ENCODE peak calls at places on chromosomes 11 and 22, in nine cellular contexts. P is naive thymus-derived CD4-positive, alpha-beta T cell; R is posterior cingulate gyrus; E is substantia nigra; I is AG04450; U is NB4; Q is GM19239; L is midbrain; A is amygdala. J is an unnamed sample.

GRCh38 chr22:43883012-43883661 is 8.7 kb downstream of the PNPLA5 start:
- DNase-seq in P (peak), R (no peak), E (no peak), I (no peak), U (peak), Q (peak), L (no peak), A (no peak), J (no peak)

GRCh38 chr11:36391062-36391461 is 95.0 kb downstream of the PRR5L start:
- DNase-seq in P (no peak), R (no peak), E (no peak), I (no peak), U (peak), Q (no peak), L (peak), A (no peak), J (no peak)

GRCh38 chr11:122656073-122656630 is 630 bp downstream of the UBASH3B start:
- DNase-seq in P (peak), R (peak), E (no peak), I (no peak), U (peak), Q (peak), L (peak), A (peak), J (no peak)

GRCh38 chr22:49815641-49816071 is 12.0 kb downstream of the BRD1 start:
- DNase-seq in P (no peak), R (no peak), E (no peak), I (no peak), U (no peak), Q (no peak), L (no peak), A (no peak), J (no peak)

GRCh38 chr22:50398698-50399648 is 55.8 kb downstream of the PPP6R2 start:
- DNase-seq in P (no peak), R (no peak), E (no peak), I (no peak), U (no peak), Q (no peak), L (no peak), A (no peak), J (no peak)

GRCh38 chr11:75246006-75246672 is 5.6 kb downstream of the TPBGL start:
- DNase-seq in P (no peak), R (no peak), E (no peak), I (no peak), U (no peak), Q (no peak), L (no peak), A (no peak), J (peak)

GRCh38 chr22:38490475-38490874 is 15.6 kb downstream of the DDX17 start:
- DNase-seq in P (no peak), R (no peak), E (no peak), I (no peak), U (no peak), Q (no peak), L (no peak), A (no peak), J (no peak)

GRCh38 chr11:76245720-76246119 is 39.4 kb upstream of the WNT11 start:
- DNase-seq in P (no peak), R (no peak), E (no peak), I (no peak), U (no peak), Q (no peak), L (no peak), A (no peak), J (no peak)

GRCh38 chr11:13384837-13385417 is 78.1 kb downstream of the BTBD10 start:
- DNase-seq in P (no peak), R (peak), E (no peak), I (peak), U (peak), Q (peak), L (peak), A (no peak), J (no peak)

GRCh38 chr11:61616443-61616842 is 35.6 kb upstream of the SYT7 start:
- DNase-seq in P (no peak), R (no peak), E (no peak), I (no peak), U (no peak), Q (no peak), L (no peak), A (no peak), J (no peak)

GRCh38 chr22:32590556-32590955 is 115.9 kb downstream of the FBXO7 start:
- DNase-seq in P (no peak), R (no peak), E (no peak), I (no peak), U (no peak), Q (no peak), L (no peak), A (no peak), J (no peak)

GRCh38 chr22:24408630-24409029 is 18.8 kb upstream of the ADORA2A start:
- DNase-seq in P (no peak), R (no peak), E (no peak), I (no peak), U (no peak), Q (no peak), L (no peak), A (no peak), J (no peak)

GRCh38 chr22:49544286-49544685 is 283.4 kb downstream of the BRD1 start:
- DNase-seq in P (no peak), R (peak), E (no peak), I (no peak), U (no peak), Q (no peak), L (no peak), A (no peak), J (no peak)

GRCh38 chr11:127965947-127966668 is 621.2 kb downstream of the ETS1 start:
- DNase-seq in P (no peak), R (no peak), E (no peak), I (no peak), U (no peak), Q (no peak), L (no peak), A (no peak), J (no peak)

GRCh38 chr11:19919050-19919561 is 206.5 kb downstream of the NAV2 start:
- DNase-seq in P (no peak), R (no peak), E (peak), I (peak), U (no peak), Q (no peak), L (no peak), A (no peak), J (no peak)

GRCh38 chr22:32706149-32706548 is 95.4 kb upstream of the TIMP3 start:
- DNase-seq in P (no peak), R (no peak), E (no peak), I (no peak), U (no peak), Q (no peak), L (no peak), A (no peak), J (no peak)

GRCh38 chr11:235180-235997 is 753 bp downstream of the SIRT3 start:
- DNase-seq in P (no peak), R (no peak), E (no peak), I (no peak), U (no peak), Q (no peak), L (no peak), A (no peak), J (peak)

GRCh38 chr11:2303627-2304155 is 1.9 kb downstream of the TSPAN32 start:
- DNase-seq in P (no peak), R (no peak), E (no peak), I (no peak), U (peak), Q (no peak), L (no peak), A (no peak), J (no peak)

J was measured in dorsolateral prefrontal cortex.